ENCODE peak calls at places on chromosomes 2 and 18, in nine cellular contexts. R, P, S, V, Q, W, L, N and O are unnamed samples.

GRCh38 chr18:36411745-36412168 is 114.2 kb downstream of the FHOD3 start:
- DNase-seq in N (no peak), R (no peak), Q (no peak), P (no peak), S (peak), V (no peak), L (peak), W (no peak), O (no peak)

GRCh38 chr2:65778126-65778525 is 345.7 kb upstream of the SPRED2 start:
- DNase-seq in Q (no peak), W (no peak), L (no peak), N (no peak), V (no peak), R (no peak), P (no peak), S (no peak), O (no peak)

GRCh38 chr2:219698684-219699439 is 71.4 kb downstream of the SLC4A3 start:
- DNase-seq in S (no peak), L (no peak), W (no peak), P (no peak), Q (no peak), V (no peak), N (no peak), R (no peak), O (no peak)

GRCh38 chr2:203814661-203815540 is 52.7 kb upstream of the CTLA4 start:
- DNase-seq in S (peak), V (peak), Q (peak), N (peak), W (peak), R (peak), L (peak), P (peak), O (no peak)

GRCh38 chr2:231929961-231930600 is 3.9 kb upstream of the NPPC start:
- DNase-seq in Q (no peak), L (no peak), W (no peak), S (no peak), N (peak), V (no peak), P (peak), R (no peak), O (no peak)

GRCh38 chr2:134668821-134669220 is 50.0 kb downstream of the TMEM163 start:
- DNase-seq in N (no peak), L (no peak), V (peak), S (no peak), P (no peak), R (peak), Q (no peak), W (no peak), O (no peak)

GRCh38 chr2:74440378-74441110 is 1.2 kb downstream of the RTKN start:
- DNase-seq in L (peak), P (peak), S (peak), R (peak), V (peak), W (peak), Q (peak), N (peak), O (peak)

GRCh38 chr18:69002233-69002632 is 204.4 kb downstream of the CCDC102B start:
- DNase-seq in V (no peak), R (no peak), P (no peak), W (no peak), N (no peak), Q (no peak), L (no peak), S (no peak), O (no peak)

GRCh38 chr2:1727101-1727771 is 17.1 kb downstream of the PXDN start:
- DNase-seq in S (no peak), W (no peak), L (peak), N (peak), P (no peak), V (no peak), Q (no peak), R (peak), O (no peak)

GRCh38 chr2:206979365-206979764 is 40.0 kb downstream of the CPO start:
- DNase-seq in W (no peak), R (no peak), Q (no peak), N (no peak), L (no peak), V (no peak), S (no peak), P (no peak), O (no peak)

GRCh38 chr2:156021326-156022040 is 311.0 kb downstream of the NR4A2 start:
- DNase-seq in V (no peak), S (no peak), N (no peak), Q (no peak), W (no peak), R (no peak), L (no peak), P (no peak), O (no peak)

GRCh38 chr2:36650031-36650430 is 46.5 kb upstream of the VIT start:
- DNase-seq in L (peak), Q (peak), W (no peak), P (no peak), N (no peak), S (no peak), V (peak), R (peak), O (no peak)

GRCh38 chr2:156189584-156189983 is 142.9 kb downstream of the NR4A2 start:
- DNase-seq in W (no peak), N (no peak), R (no peak), V (no peak), P (no peak), L (no peak), S (no peak), Q (no peak), O (no peak)

GRCh38 chr18:8140841-8141501 is 468.3 kb upstream of the RAB12 start:
- DNase-seq in P (peak), N (peak), R (peak), S (no peak), L (peak), Q (no peak), W (no peak), V (no peak), O (no peak)

GRCh38 chr2:152440460-152440859 is 105.5 kb downstream of the FMNL2 start:
- DNase-seq in L (no peak), Q (no peak), S (no peak), V (no peak), P (no peak), W (no peak), R (no peak), N (no peak), O (no peak)

GRCh38 chr18:30632058-30632718 is 410.4 kb downstream of the DSC3 start:
- DNase-seq in P (no peak), R (no peak), N (no peak), W (no peak), V (no peak), S (no peak), L (no peak), Q (peak), O (no peak)

GRCh38 chr2:124091721-124092120 is 66.6 kb downstream of the CNTNAP5 start:
- DNase-seq in S (no peak), N (no peak), Q (no peak), R (no peak), W (no peak), V (no peak), P (no peak), L (no peak), O (no peak)

GRCh38 chr2:153432381-153432780 is 46.2 kb downstream of the RPRM start:
- DNase-seq in P (no peak), S (peak), W (no peak), R (no peak), N (no peak), L (no peak), V (no peak), Q (no peak), O (no peak)

GRCh38 chr2:223797811-223798721 is 39.3 kb downstream of the AP1S3 start:
- DNase-seq in S (peak), Q (no peak), R (no peak), W (peak), V (no peak), P (no peak), N (peak), L (peak), O (no peak)

GRCh38 chr2:12288048-12288447 is 428.7 kb upstream of the TRIB2 start:
- DNase-seq in Q (no peak), N (no peak), V (no peak), L (no peak), R (no peak), W (no peak), S (no peak), P (no peak), O (no peak)

GRCh38 chr2:121360566-121361300 is 75.7 kb upstream of the TFCP2L1 start:
- DNase-seq in L (peak), R (peak), P (peak), N (no peak), Q (no peak), S (no peak), W (no peak), V (peak), O (peak)

GRCh38 chr2:30385327-30385726 is 61.7 kb upstream of the LCLAT1 start:
- DNase-seq in W (no peak), R (no peak), L (peak), N (no peak), V (peak), Q (no peak), P (no peak), S (peak), O (no peak)

GRCh38 chr2:16100006-16100405 is 159.7 kb downstream of the MYCN start:
- DNase-seq in S (no peak), N (no peak), R (no peak), P (no peak), Q (no peak), W (no peak), V (no peak), L (no peak), O (no peak)

GRCh38 chr18:51078026-51078425 is 48.0 kb downstream of the SMAD4 start:
- DNase-seq in Q (no peak), P (no peak), N (no peak), L (no peak), S (no peak), V (no peak), R (no peak), W (no peak), O (no peak)

GRCh38 chr18:51077217-51077616 is 47.2 kb downstream of the SMAD4 start:
- DNase-seq in R (no peak), V (no peak), Q (no peak), S (no peak), W (no peak), N (no peak), P (no peak), L (peak), O (no peak)

GRCh38 chr18:51088410-51088809 is 58.4 kb downstream of the SMAD4 start:
- DNase-seq in S (no peak), L (no peak), Q (no peak), R (no peak), W (no peak), N (no peak), V (no peak), P (no peak), O (no peak)

GRCh38 chr18:51083398-51083797 is 53.4 kb downstream of the SMAD4 start:
- DNase-seq in S (no peak), V (no peak), N (no peak), W (no peak), L (no peak), Q (no peak), R (no peak), P (no peak), O (no peak)

GRCh38 chr18:51082571-51083264 is 52.7 kb downstream of the SMAD4 start:
- DNase-seq in V (no peak), S (no peak), R (no peak), P (no peak), Q (no peak), N (no peak), W (no peak), L (peak), O (no peak)
- H3K27ac ChIP-seq in V (no peak), S (peak), R (no peak), P (no peak), Q (no peak), N (no peak), W (no peak), L (peak), O (no peak)

GRCh38 chr2:433216-433615 is 145.3 kb upstream of the ALKAL2 start:
- DNase-seq in L (no peak), W (no peak), R (no peak), P (no peak), S (no peak), N (no peak), V (no peak), Q (no peak), O (no peak)
- TF ChIP-seq CTCF in L (no peak), W (no peak), R (no peak), P (no peak), S (no peak), N (no peak), V (no peak), Q (no peak), O (no peak)

DNA sequence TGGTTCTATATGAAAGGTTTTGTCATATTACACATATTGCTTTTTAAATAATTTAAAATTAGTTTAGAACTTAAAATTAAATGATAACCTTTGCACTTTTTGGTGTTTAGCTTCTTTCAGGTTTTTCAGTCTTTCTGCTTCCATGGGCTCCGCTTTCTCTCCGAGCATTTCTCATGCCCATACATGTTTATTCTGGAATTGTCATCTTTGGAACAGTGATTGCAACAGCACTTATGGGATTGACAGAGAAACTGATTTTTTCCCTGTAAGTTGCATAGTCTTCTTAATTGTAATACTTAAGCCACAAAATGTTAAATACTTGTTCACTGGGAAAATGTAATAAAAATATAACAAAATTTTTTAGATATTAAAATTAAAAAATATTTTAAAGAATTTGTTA is 31.0 kb downstream of the CYBRD1 start:
- DNase-seq in L (no peak), V (no peak), R (no peak), N (no peak), Q (no peak), W (no peak), P (no peak), S (no peak), O (no peak)
- H3K4me3 ChIP-seq in L (no peak), V (no peak), R (no peak), N (no peak), Q (no peak), W (no peak), P (no peak), S (no peak), O (no peak)

GRCh38 chr18:74243127-74243526 is 48.6 kb downstream of the CYB5A start:
- DNase-seq in N (no peak), R (no peak), V (no peak), L (no peak), S (no peak), Q (no peak), P (no peak), W (no peak), O (no peak)
- H3K27ac ChIP-seq in N (no peak), R (no peak), V (no peak), L (no peak), S (no peak), Q (no peak), P (no peak), W (no peak), O (no peak)

GRCh38 chr2:177692828-177693269 is 300.3 kb downstream of the AGPS start:
- DNase-seq in Q (no peak), L (no peak), V (no peak), R (no peak), N (peak), S (no peak), P (no peak), W (no peak), O (no peak)
- TF ChIP-seq CTCF in Q (no peak), L (peak), V (no peak), R (no peak), N (peak), S (peak), P (no peak), W (no peak), O (no peak)